ENCODE peak calls at places on chromosomes 4 and X, in six cellular contexts. K is IMR-90, D is heart right ventricle, H is cardiac fibroblast, X is fibroblast of mammary gland, O is hepatocyte. I is an unnamed sample.
A peak's percentile ranks its signal among the peaks of the same experiment; 100 is the strongest.

GRCh38 chr4:87853108-87853507 is 20.3 kb downstream of the MEPE start:
- DNase-seq in X (peak; percentile 58), H (peak; percentile 74), K (peak; percentile 51), D (no peak), O (peak; percentile 62), I (peak; percentile 79)

GRCh38 chr4:147924604-147925412 is 192.9 kb downstream of the ARHGAP10 start:
- DNase-seq in H (peak; percentile 42), D (no peak), X (peak; percentile 25), K (peak; percentile 40), O (peak; percentile 69), I (peak; percentile 77)

GRCh38 chr4:151114986-151115385 is 15.6 kb downstream of the RPS3A start:
- DNase-seq in D (no peak), K (peak; percentile 29), H (peak; percentile 40), O (no peak), X (peak; percentile 38), I (peak; percentile 39)

GRCh38 chrX:130637591-130637990 is 235.8 kb downstream of the RBMX2 start:
- DNase-seq in D (no peak), X (peak; percentile 52), K (peak; percentile 58), H (peak; percentile 54), O (no peak), I (peak; percentile 77)

GRCh38 chr4:119118397-119118796 is 17.2 kb upstream of the MYOZ2 start:
- DNase-seq in X (peak; percentile 90), O (no peak), D (no peak), H (peak; percentile 37), K (no peak), I (peak; percentile 63)

GRCh38 chrX:806586-806985 is 176.0 kb downstream of the SHOX start:
- DNase-seq in X (no peak), D (no peak), K (no peak), O (no peak), H (no peak), I (no peak)

GRCh38 chrX:103398321-103398937 is 22.1 kb downstream of the BEX3 start:
- DNase-seq in D (no peak), O (peak; percentile 24), K (peak; percentile 86), H (peak; percentile 91), X (peak; percentile 91), I (peak; percentile 93)

GRCh38 chr4:13992975-13993495 is 365.5 kb upstream of the BOD1L1 start:
- DNase-seq in O (no peak), X (no peak), H (no peak), K (no peak), D (no peak), I (no peak)

GRCh38 chr4:136690363-136690762 is 841.9 kb downstream of the PCDH18 start:
- DNase-seq in K (peak; percentile 32), D (no peak), X (no peak), H (no peak), O (peak; percentile 6), I (no peak)

GRCh38 chrX:100368167-100368566 is 41.9 kb downstream of the PCDH19 start:
- DNase-seq in X (peak; percentile 6), K (peak; percentile 0), D (no peak), H (peak; percentile 11), O (peak; percentile 19), I (peak; percentile 19)

GRCh38 chr4:1793496-1793840 is 375 bp downstream of the FGFR3 start:
- DNase-seq in H (peak; percentile 16), K (no peak), X (no peak), O (peak; percentile 52), D (peak; percentile 51), I (peak; percentile 17)

GRCh38 chrX:7108995-7109634 is 38.4 kb upstream of the STS start:
- DNase-seq in K (no peak), O (no peak), X (no peak), D (no peak), H (peak; percentile 32), I (no peak)

GRCh38 chr4:7687006-7687405 is 252.3 kb upstream of the PSAPL1 start:
- DNase-seq in O (no peak), K (no peak), H (no peak), D (no peak), X (no peak), I (no peak)

GRCh38 chr4:173490817-173491518 is 39.1 kb downstream of the HAND2 start:
- DNase-seq in H (peak; percentile 72), O (peak; percentile 59), D (no peak), K (peak; percentile 67), X (peak; percentile 86), I (peak; percentile 65)

GRCh38 chr4:23775694-23776093 is 114.2 kb downstream of the PPARGC1A start:
- DNase-seq in H (no peak), K (no peak), O (peak; percentile 20), D (no peak), X (no peak), I (no peak)

GRCh38 chr4:115515379-115516171 is 402.2 kb upstream of the NDST4 start:
- DNase-seq in H (no peak), X (no peak), D (no peak), K (no peak), O (no peak), I (no peak)

GRCh38 chrX:15672886-15673285 is 8.3 kb upstream of the CLTRN start:
- DNase-seq in D (no peak), H (no peak), K (no peak), X (no peak), O (no peak), I (no peak)

GRCh38 chr4:79893441-79893840 is 179.6 kb downstream of the ANTXR2 start:
- DNase-seq in H (no peak), O (no peak), K (no peak), X (no peak), D (no peak), I (no peak)

GRCh38 chr4:119739796-119740195 is 111.2 kb upstream of the PDE5A start:
- DNase-seq in H (no peak), O (no peak), X (no peak), D (no peak), K (no peak), I (no peak)

GRCh38 chr4:533318-534100 is 34.5 kb downstream of the PIGG start:
- DNase-seq in X (no peak), K (no peak), O (no peak), H (no peak), D (no peak), I (no peak)

GRCh38 chrX:77484045-77484444 is 36.9 kb downstream of the FGF16 start:
- DNase-seq in D (no peak), H (no peak), X (no peak), K (no peak), O (no peak), I (no peak)

GRCh38 chr4:87523307-87523706 is 5.9 kb downstream of the SPARCL1 start:
- DNase-seq in X (no peak), O (no peak), H (no peak), D (no peak), K (no peak), I (no peak)

GRCh38 chr4:69689530-69690111 is 36.6 kb upstream of the UGT2A1 start:
- DNase-seq in X (peak; percentile 66), D (no peak), O (peak; percentile 58), H (peak; percentile 70), K (peak; percentile 26), I (peak; percentile 72)

GRCh38 chrX:48996969-48997368 is 5.1 kb downstream of the GRIPAP1 start:
- DNase-seq in X (no peak), H (no peak), K (no peak), O (no peak), D (no peak), I (no peak)

GRCh38 chr4:39571504-39571903 is 44.3 kb upstream of the UGDH start:
- DNase-seq in H (no peak), D (no peak), X (no peak), K (no peak), O (no peak), I (no peak)

DNA sequence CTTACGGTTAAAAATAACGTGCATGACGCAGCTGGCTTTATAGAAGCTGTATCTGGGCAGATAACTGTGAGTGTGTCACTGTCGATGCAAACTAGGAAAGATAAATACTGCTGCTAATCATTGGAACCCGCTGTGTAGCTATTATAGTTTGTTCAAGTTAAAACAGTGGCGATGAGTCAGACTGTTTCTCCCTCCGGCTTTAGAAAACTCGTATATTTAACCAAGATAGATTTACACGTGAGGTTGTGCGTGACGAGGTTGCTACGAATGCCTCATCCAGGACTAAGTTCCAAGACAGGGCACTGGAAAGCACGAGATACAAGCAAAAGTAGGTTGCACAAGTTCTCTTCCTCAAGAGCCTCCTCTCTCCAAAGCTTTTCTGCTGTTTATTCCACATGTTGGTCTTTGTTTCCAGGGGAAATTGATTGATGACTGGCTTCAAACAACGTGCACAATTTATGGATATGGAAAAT is 270.7 kb downstream of the FBXW7 start:
- DNase-seq in X (peak; percentile 89), D (no peak), H (peak; percentile 87), O (peak; percentile 88), K (peak; percentile 92), I (peak; percentile 77)
- TF ChIP-seq CTCF in X (no peak), D (no peak), H (no peak), O (no peak), K (no peak), I (no peak)

DNA sequence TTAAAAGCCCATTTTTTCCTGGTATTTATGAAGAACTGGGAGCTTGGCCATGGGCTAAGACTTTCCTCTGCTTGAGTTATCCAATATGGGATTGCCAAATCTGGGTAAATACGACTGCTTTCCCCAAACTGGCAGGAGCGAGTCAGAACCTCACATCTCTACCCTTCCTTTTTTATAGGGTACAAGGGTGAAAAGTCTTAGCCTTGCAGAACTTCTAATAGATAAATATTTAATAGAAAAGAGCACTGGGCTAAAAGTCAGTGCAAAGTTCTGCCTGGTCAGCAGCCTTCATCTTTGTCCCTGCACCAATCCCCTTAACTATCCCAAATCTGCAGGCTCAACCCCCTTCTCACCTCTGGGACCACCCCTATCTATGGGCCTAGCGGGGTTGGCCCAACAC is 61.6 kb upstream of the ACSL1 start:
- DNase-seq in D (no peak), X (no peak), O (no peak), K (no peak), H (no peak), I (no peak)
- H3K4me3 ChIP-seq in D (no peak overlapping the region), X (no peak overlapping the region), O (no peak overlapping the region), K (no peak overlapping the region), H (no peak overlapping the region), I (no peak overlapping the region)

DNA sequence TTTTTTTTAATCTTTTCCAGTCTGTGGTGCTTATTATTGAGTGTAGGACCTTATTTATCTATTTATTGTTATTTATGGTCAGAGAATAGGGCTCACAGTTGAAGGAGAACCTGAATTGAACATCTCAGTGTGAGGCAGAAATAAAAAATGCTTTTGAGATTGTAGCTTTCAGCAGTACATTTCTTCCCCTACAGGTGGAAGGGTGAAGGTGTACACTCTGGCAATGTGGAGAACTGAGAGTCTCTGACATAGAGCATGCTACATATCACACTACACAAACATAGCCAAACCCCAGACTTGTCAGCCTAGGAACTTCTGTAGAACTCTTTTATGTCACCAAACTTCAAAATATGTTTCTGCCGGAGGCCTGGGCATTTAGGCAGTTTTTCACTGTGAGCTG is 140.2 kb downstream of the STIM2 start:
- DNase-seq in H (no peak), O (no peak), D (no peak), X (no peak), K (no peak), I (no peak)
- TF ChIP-seq CTCF in H (peak; percentile 8), O (no peak), D (no peak), X (peak; percentile 13), K (peak; percentile 15), I (peak; percentile 46)

GRCh38 chr4:53863163-53863562 is 201.2 kb downstream of the CHIC2 start:
- DNase-seq in D (peak; percentile 14), H (peak; percentile 64), O (no peak), X (peak; percentile 71), K (peak; percentile 49), I (peak; percentile 69)
- H3K4me3 ChIP-seq in D (no peak overlapping the region), H (no peak overlapping the region), O (no peak overlapping the region), X (no peak overlapping the region), K (no peak overlapping the region), I (no peak overlapping the region)

GRCh38 chr4:177441061-177441802 is 1.0 kb downstream of the AGA start:
- DNase-seq in H (peak; percentile 14), X (peak; percentile 6), O (peak; percentile 20), K (peak; percentile 28), D (no peak), I (peak; percentile 28)
- TF ChIP-seq CTCF in H (no peak), X (no peak), O (peak; percentile 6), K (no peak), D (no peak), I (peak; percentile 16)

I was measured in choroid plexus epithelial cell.